ENCODE peak calls at places on chromosomes 12 and 14, in six cellular contexts. One of them, this sample, is unnamed.

GRCh38 chr14:74571901-74572828 is 39.9 kb downstream of the LTBP2 start:
- DNase-seq in adrenal gland: no peak
- DNase-seq in GM03348: peak
- DNase-seq in aorta: peak
- DNase-seq in amygdala: no peak
- DNase-seq in T-cell: no peak
- DNase-seq in this sample: no peak

GRCh38 chr12:111427417-111428074 is 21.8 kb downstream of the SH2B3 start:
- DNase-seq in adrenal gland: no peak
- DNase-seq in T-cell: no peak
- DNase-seq in GM03348: no peak
- DNase-seq in aorta: no peak
- DNase-seq in amygdala: no peak
- DNase-seq in this sample: peak

GRCh38 chr12:1576410-1577240 is 17.8 kb downstream of the FBXL14 start:
- DNase-seq in adrenal gland: peak
- DNase-seq in GM03348: peak
- DNase-seq in aorta: peak
- DNase-seq in amygdala: no peak
- DNase-seq in T-cell: no peak
- DNase-seq in this sample: peak

GRCh38 chr12:3455312-3455711 is 35.7 kb upstream of the PRMT8 start:
- DNase-seq in GM03348: no peak
- DNase-seq in amygdala: no peak
- DNase-seq in adrenal gland: no peak
- DNase-seq in aorta: no peak
- DNase-seq in T-cell: no peak
- DNase-seq in this sample: no peak

GRCh38 chr12:89067436-89067835 is 284.9 kb downstream of the DUSP6 start:
- DNase-seq in T-cell: no peak
- DNase-seq in GM03348: peak
- DNase-seq in aorta: no peak
- DNase-seq in amygdala: no peak
- DNase-seq in adrenal gland: no peak
- DNase-seq in this sample: no peak

GRCh38 chr14:33676135-33676566 is 274.7 kb downstream of the EGLN3 start:
- DNase-seq in GM03348: peak
- DNase-seq in aorta: peak
- DNase-seq in amygdala: peak
- DNase-seq in adrenal gland: peak
- DNase-seq in T-cell: no peak
- DNase-seq in this sample: peak

GRCh38 chr12:45192041-45192695 is 23.7 kb upstream of the ANO6 start:
- DNase-seq in T-cell: no peak
- DNase-seq in GM03348: peak
- DNase-seq in aorta: no peak
- DNase-seq in amygdala: no peak
- DNase-seq in adrenal gland: no peak
- DNase-seq in this sample: no peak

GRCh38 chr14:87522575-87522974 is 470.4 kb downstream of the GALC start:
- DNase-seq in amygdala: no peak
- DNase-seq in aorta: no peak
- DNase-seq in T-cell: no peak
- DNase-seq in adrenal gland: no peak
- DNase-seq in GM03348: no peak
- DNase-seq in this sample: no peak

GRCh38 chr14:103108749-103109207 is 14.3 kb downstream of the EXOC3L4 start:
- DNase-seq in T-cell: no peak
- DNase-seq in adrenal gland: no peak
- DNase-seq in aorta: no peak
- DNase-seq in amygdala: no peak
- DNase-seq in GM03348: peak
- DNase-seq in this sample: no peak

GRCh38 chr12:88371416-88372183 is 208.7 kb downstream of the KITLG start:
- DNase-seq in adrenal gland: no peak
- DNase-seq in amygdala: no peak
- DNase-seq in GM03348: peak
- DNase-seq in aorta: peak
- DNase-seq in T-cell: no peak
- DNase-seq in this sample: no peak

GRCh38 chr12:127987199-127987901 is 279.6 kb upstream of the TMEM132C start:
- DNase-seq in aorta: no peak
- DNase-seq in GM03348: peak
- DNase-seq in T-cell: no peak
- DNase-seq in amygdala: no peak
- DNase-seq in adrenal gland: peak
- DNase-seq in this sample: no peak

GRCh38 chr12:71551529-71551928 is 111.9 kb downstream of the LGR5 start:
- DNase-seq in T-cell: no peak
- DNase-seq in GM03348: peak
- DNase-seq in aorta: no peak
- DNase-seq in amygdala: no peak
- DNase-seq in adrenal gland: no peak
- DNase-seq in this sample: no peak

GRCh38 chr12:110353211-110353965 is 50.1 kb downstream of the ANAPC7 start:
- DNase-seq in aorta: no peak
- DNase-seq in adrenal gland: peak
- DNase-seq in GM03348: no peak
- DNase-seq in amygdala: no peak
- DNase-seq in T-cell: no peak
- DNase-seq in this sample: no peak

GRCh38 chr12:6056406-6057211 is 67.9 kb downstream of the VWF start:
- DNase-seq in amygdala: no peak
- DNase-seq in aorta: no peak
- DNase-seq in T-cell: peak
- DNase-seq in adrenal gland: no peak
- DNase-seq in GM03348: no peak
- DNase-seq in this sample: no peak

GRCh38 chr12:55063291-55063690 is 43.5 kb downstream of the NEUROD4 start:
- DNase-seq in adrenal gland: no peak
- DNase-seq in amygdala: no peak
- DNase-seq in GM03348: no peak
- DNase-seq in T-cell: no peak
- DNase-seq in aorta: no peak
- DNase-seq in this sample: no peak

GRCh38 chr14:69356903-69357543 is 41.1 kb downstream of the ERH start:
- DNase-seq in amygdala: no peak
- DNase-seq in GM03348: no peak
- DNase-seq in T-cell: no peak
- DNase-seq in adrenal gland: no peak
- DNase-seq in aorta: no peak
- DNase-seq in this sample: no peak

GRCh38 chr14:101333335-101334280 is 227.7 kb upstream of the DIO3 start:
- DNase-seq in amygdala: no peak
- DNase-seq in T-cell: no peak
- DNase-seq in adrenal gland: no peak
- DNase-seq in GM03348: no peak
- DNase-seq in aorta: no peak
- DNase-seq in this sample: no peak

GRCh38 chr12:45729233-45730115 is at the start of gene ARID2:
- DNase-seq in adrenal gland: peak
- DNase-seq in aorta: peak
- DNase-seq in amygdala: peak
- DNase-seq in T-cell: peak
- DNase-seq in GM03348: peak
- DNase-seq in this sample: peak

GRCh38 chr12:68271346-68271745 is 17.9 kb upstream of the IL22 start:
- DNase-seq in GM03348: no peak
- DNase-seq in T-cell: no peak
- DNase-seq in aorta: no peak
- DNase-seq in amygdala: no peak
- DNase-seq in adrenal gland: no peak
- DNase-seq in this sample: no peak

GRCh38 chr14:98114122-98114895 is 1157.7 kb downstream of the BCL11B start:
- DNase-seq in adrenal gland: no peak
- DNase-seq in T-cell: no peak
- DNase-seq in amygdala: no peak
- DNase-seq in GM03348: no peak
- DNase-seq in aorta: no peak
- DNase-seq in this sample: no peak

GRCh38 chr12:27635349-27635972 is 60.8 kb upstream of the REP15 start:
- DNase-seq in GM03348: peak
- DNase-seq in T-cell: no peak
- DNase-seq in adrenal gland: no peak
- DNase-seq in aorta: no peak
- DNase-seq in amygdala: no peak
- DNase-seq in this sample: no peak

GRCh38 chr12:33439587-33440011 is at the start of gene SYT10:
- DNase-seq in T-cell: no peak
- DNase-seq in GM03348: peak
- DNase-seq in aorta: peak
- DNase-seq in adrenal gland: no peak
- DNase-seq in amygdala: no peak
- DNase-seq in this sample: no peak

GRCh38 chr12:54606556-54606955 is 18.1 kb upstream of the PPP1R1A start:
- DNase-seq in aorta: no peak
- DNase-seq in T-cell: no peak
- DNase-seq in adrenal gland: no peak
- DNase-seq in amygdala: no peak
- DNase-seq in GM03348: no peak
- DNase-seq in this sample: no peak

GRCh38 chr14:22545842-22546721 is 42.9 kb downstream of the DAD1 start:
- DNase-seq in amygdala: no peak
- DNase-seq in aorta: no peak
- DNase-seq in T-cell: no peak
- DNase-seq in GM03348: peak
- DNase-seq in adrenal gland: peak
- DNase-seq in this sample: no peak

GRCh38 chr12:1594045-1594294 is 411 bp downstream of the FBXL14 start:
- DNase-seq in amygdala: no peak
- DNase-seq in adrenal gland: peak
- DNase-seq in GM03348: peak
- DNase-seq in aorta: peak
- DNase-seq in T-cell: no peak
- DNase-seq in this sample: peak

GRCh38 chr12:47349102-47349769 is 269.5 kb upstream of the AMIGO2 start:
- DNase-seq in T-cell: no peak
- DNase-seq in adrenal gland: no peak
- DNase-seq in aorta: no peak
- DNase-seq in amygdala: no peak
- DNase-seq in GM03348: no peak
- DNase-seq in this sample: no peak

GRCh38 chr14:35897616-35898111 is 71.5 kb downstream of the BRMS1L start:
- DNase-seq in GM03348: no peak
- DNase-seq in adrenal gland: no peak
- DNase-seq in T-cell: no peak
- DNase-seq in amygdala: peak
- DNase-seq in aorta: no peak
- DNase-seq in this sample: no peak

GRCh38 chr12:58888131-58888783 is 32.0 kb downstream of the LRIG3 start:
- DNase-seq in adrenal gland: peak
- DNase-seq in GM03348: peak
- DNase-seq in T-cell: no peak
- DNase-seq in aorta: peak
- DNase-seq in amygdala: peak
- DNase-seq in this sample: peak

GRCh38 chr14:77641207-77641533 is 24.7 kb upstream of the SPTLC2 start:
- DNase-seq in aorta: no peak
- DNase-seq in amygdala: no peak
- DNase-seq in adrenal gland: no peak
- DNase-seq in T-cell: no peak
- DNase-seq in GM03348: no peak
- DNase-seq in this sample: no peak

GRCh38 chr14:20494935-20495766 is 10.2 kb upstream of the RNASE10 start:
- DNase-seq in T-cell: no peak
- DNase-seq in aorta: no peak
- DNase-seq in adrenal gland: no peak
- DNase-seq in amygdala: no peak
- DNase-seq in GM03348: peak
- DNase-seq in this sample: no peak

GRCh38 chr14:22850944-22851790 is 14.8 kb downstream of the MMP14 start:
- DNase-seq in GM03348: peak
- DNase-seq in amygdala: peak
- DNase-seq in aorta: peak
- DNase-seq in T-cell: no peak
- DNase-seq in adrenal gland: peak
- DNase-seq in this sample: peak

GRCh38 chr14:43014338-43014737 is 1407.7 kb downstream of the LRFN5 start:
- DNase-seq in aorta: no peak
- DNase-seq in amygdala: no peak
- DNase-seq in adrenal gland: no peak
- DNase-seq in GM03348: no peak
- DNase-seq in T-cell: no peak
- DNase-seq in this sample: no peak

GRCh38 chr12:22672951-22673350 is 48.0 kb downstream of the ETNK1 start:
- DNase-seq in GM03348: peak
- DNase-seq in aorta: no peak
- DNase-seq in adrenal gland: no peak
- DNase-seq in amygdala: no peak
- DNase-seq in T-cell: no peak
- DNase-seq in this sample: no peak

GRCh38 chr12:92431146-92431545 is 271.6 kb upstream of the PLEKHG7 start:
- DNase-seq in amygdala: no peak
- DNase-seq in T-cell: peak
- DNase-seq in aorta: peak
- DNase-seq in GM03348: no peak
- DNase-seq in adrenal gland: no peak
- DNase-seq in this sample: peak

GRCh38 chr14:70707138-70708038 is 65.7 kb downstream of the TTC9 start:
- DNase-seq in aorta: no peak
- DNase-seq in amygdala: no peak
- DNase-seq in T-cell: no peak
- DNase-seq in GM03348: peak
- DNase-seq in adrenal gland: peak
- DNase-seq in this sample: no peak

GRCh38 chr14:39015360-39015961 is 87.6 kb downstream of the SEC23A start:
- DNase-seq in T-cell: no peak
- DNase-seq in GM03348: peak
- DNase-seq in amygdala: peak
- DNase-seq in aorta: no peak
- DNase-seq in adrenal gland: peak
- DNase-seq in this sample: no peak

This sample was measured in heart left ventricle.